ENCODE peak calls at places on chromosomes 2 and 18, in nine cellular contexts. U is endothelial cell of umbilical vein; N is psoas muscle; T is CD8-positive, alpha-beta memory T cell; I is vagina; O is heart right ventricle; Z is lower lobe of right lung; J is mammary epithelial cell; L is A673. Q is an unnamed sample.

GRCh38 chr18:22169011-22169888 is at the start of gene GATA6:
- DNase-seq in U (peak; percentile 95), N (peak; percentile 70), T (peak; percentile 56), I (no peak), O (peak; percentile 90), Z (peak; percentile 94), J (peak; percentile 85), L (peak; percentile 90), Q (no peak)

GRCh38 chr2:190340369-190340768 is 3.0 kb upstream of the INPP1 start:
- DNase-seq in U (no peak), N (no peak), T (no peak), I (no peak), O (no peak), Z (no peak), J (peak; percentile 69), L (peak; percentile 68), Q (no peak)

GRCh38 chr2:131153529-131153928 is 48.4 kb downstream of the PLEKHB2 start:
- DNase-seq in U (no peak), N (no peak), T (no peak), I (no peak), O (no peak), Z (no peak), J (no peak), L (no peak), Q (no peak)

GRCh38 chr2:102122115-102122514 is 20.4 kb upstream of the IL1R1 start:
- DNase-seq in U (no peak), N (no peak), T (no peak), I (no peak), O (no peak), Z (no peak), J (peak; percentile 68), L (no peak), Q (no peak)

GRCh38 chr2:78615956-78616355 is 409.5 kb upstream of the REG3G start:
- DNase-seq in U (no peak), N (no peak), T (no peak), I (no peak), O (no peak), Z (no peak), J (no peak), L (no peak), Q (no peak)

GRCh38 chr2:105403785-105404698 is 5.2 kb upstream of the FHL2 start:
- DNase-seq in U (peak; percentile 86), N (peak; percentile 59), T (no peak), I (no peak), O (no peak), Z (no peak), J (peak; percentile 99), L (no peak), Q (no peak)

GRCh38 chr2:85712849-85713612 is 18.9 kb downstream of the GNLY start:
- DNase-seq in U (peak; percentile 30), N (peak; percentile 85), T (no peak), I (peak; percentile 46), O (peak; percentile 58), Z (peak; percentile 95), J (peak; percentile 69), L (no peak), Q (no peak)

GRCh38 chr2:230905448-230906430 is 19.3 kb downstream of the GPR55 start:
- DNase-seq in U (no peak), N (no peak), T (peak; percentile 67), I (peak; percentile 55), O (no peak), Z (no peak), J (no peak), L (no peak), Q (peak; percentile 15)

GRCh38 chr18:3998698-3999333 is 456.3 kb downstream of the DLGAP1 start:
- DNase-seq in U (peak; percentile 61), N (no peak), T (no peak), I (no peak), O (no peak), Z (no peak), J (peak; percentile 31), L (peak; percentile 85), Q (no peak)

GRCh38 chr2:236131073-236131692 is 37.0 kb downstream of the GBX2 start:
- DNase-seq in U (no peak), N (no peak), T (no peak), I (no peak), O (no peak), Z (no peak), J (no peak), L (no peak), Q (no peak)

GRCh38 chr2:75428627-75429026 is 132.1 kb downstream of the EVA1A start:
- DNase-seq in U (no peak), N (no peak), T (no peak), I (no peak), O (no peak), Z (no peak), J (no peak), L (no peak), Q (no peak)
- H3K4me1 ChIP-seq in U (no peaks in the 10 kb centered on the region), N (peaks cover 11% of the 10 kb centered on the region), T (no peaks in the 10 kb centered on the region), I (no peaks in the 10 kb centered on the region), O (no peaks in the 10 kb centered on the region), Z (no peaks in the 10 kb centered on the region), J (peaks cover 7% of the 10 kb centered on the region), L (peaks cover 7% of the 10 kb centered on the region), Q (no peaks in the 10 kb centered on the region)

GRCh38 chr2:215860076-215860475 is 153.3 kb downstream of the MREG start:
- DNase-seq in U (no peak), N (no peak), T (no peak), I (no peak), O (no peak), Z (no peak), J (no peak), L (no peak), Q (no peak)

GRCh38 chr2:215861607-215862033 is 151.7 kb downstream of the MREG start:
- DNase-seq in U (no peak), N (no peak), T (no peak), I (no peak), O (no peak), Z (no peak), J (no peak), L (no peak), Q (no peak)

GRCh38 chr2:215866594-215866993 is 146.8 kb downstream of the MREG start:
- DNase-seq in U (no peak), N (no peak), T (no peak), I (no peak), O (no peak), Z (no peak), J (no peak), L (peak; percentile 62), Q (no peak)

GRCh38 chr2:215862211-215862610 is 151.1 kb downstream of the MREG start:
- DNase-seq in U (peak; percentile 73), N (no peak), T (no peak), I (no peak), O (no peak), Z (no peak), J (no peak), L (no peak), Q (no peak)

GRCh38 chr2:215863687-215864086 is 149.7 kb downstream of the MREG start:
- DNase-seq in U (no peak), N (no peak), T (no peak), I (no peak), O (no peak), Z (no peak), J (no peak), L (no peak), Q (no peak)
- H3K4me1 ChIP-seq in U (peaks cover under 1% of the 10 kb centered on the region), N (no peaks in the 10 kb centered on the region), T (no peaks in the 10 kb centered on the region), I (no peaks in the 10 kb centered on the region), O (peaks cover 1% of the 10 kb centered on the region), Z (no peaks in the 10 kb centered on the region), J (no peaks in the 10 kb centered on the region), L (peaks cover 23% of the 10 kb centered on the region), Q (no peaks in the 10 kb centered on the region)

GRCh38 chr2:216551669-216552068 is 53.0 kb downstream of the RPL37A start:
- DNase-seq in U (no peak), N (no peak), T (no peak), I (no peak), O (no peak), Z (no peak), J (peak; percentile 78), L (no peak), Q (no peak)
- H3K4me1 ChIP-seq in U (peaks cover 6% of the 10 kb centered on the region), N (peaks cover 24% of the 10 kb centered on the region), T (no peaks in the 10 kb centered on the region), I (peaks cover 27% of the 10 kb centered on the region), O (peaks cover 58% of the 10 kb centered on the region), Z (peaks cover 26% of the 10 kb centered on the region), J (peaks cover 73% of the 10 kb centered on the region), L (peaks cover 50% of the 10 kb centered on the region), Q (no peaks in the 10 kb centered on the region)

GRCh38 chr2:120748741-120749140 is 13.1 kb downstream of the GLI2 start:
- DNase-seq in U (no peak), N (no peak), T (no peak), I (peak; percentile 19), O (no peak), Z (no peak), J (no peak), L (no peak), Q (no peak)
- H3K4me1 ChIP-seq in U (no peaks in the 10 kb centered on the region), N (no peaks in the 10 kb centered on the region), T (no peaks in the 10 kb centered on the region), I (peaks cover 9% of the 10 kb centered on the region), O (no peaks in the 10 kb centered on the region), Z (no peaks in the 10 kb centered on the region), J (no peaks in the 10 kb centered on the region), L (peaks cover 13% of the 10 kb centered on the region), Q (no peaks in the 10 kb centered on the region)

GRCh38 chr2:108625828-108626195 is 91.5 kb downstream of the LIMS1 start:
- DNase-seq in U (no peak), N (no peak), T (no peak), I (no peak), O (no peak), Z (no peak), J (no peak), L (no peak), Q (no peak)

GRCh38 chr2:108627911-108628567 is 91.2 kb upstream of the RANBP2 start:
- DNase-seq in U (no peak), N (no peak), T (no peak), I (no peak), O (no peak), Z (no peak), J (no peak), L (no peak), Q (no peak)

GRCh38 chr2:108629417-108629816 is 89.9 kb upstream of the RANBP2 start:
- DNase-seq in U (no peak), N (no peak), T (no peak), I (no peak), O (no peak), Z (no peak), J (no peak), L (no peak), Q (no peak)

GRCh38 chr2:108625186-108625827 is 91.0 kb downstream of the LIMS1 start:
- DNase-seq in U (no peak), N (no peak), T (no peak), I (no peak), O (no peak), Z (no peak), J (no peak), L (no peak), Q (no peak)

GRCh38 chr2:108626993-108627392 is 92.3 kb upstream of the RANBP2 start:
- DNase-seq in U (no peak), N (no peak), T (no peak), I (no peak), O (no peak), Z (no peak), J (no peak), L (no peak), Q (no peak)
- H3K4me1 ChIP-seq in U (peaks cover 1% of the 10 kb centered on the region), N (peaks cover 24% of the 10 kb centered on the region), T (peaks cover 37% of the 10 kb centered on the region), I (peaks cover 38% of the 10 kb centered on the region), O (peaks cover 20% of the 10 kb centered on the region), Z (peaks cover 60% of the 10 kb centered on the region), J (peaks cover 16% of the 10 kb centered on the region), L (peaks cover 3% of the 10 kb centered on the region), Q (peaks cover 31% of the 10 kb centered on the region)